ENCODE peak calls at places on chromosomes 12 and 14, in eight cellular contexts. One of them, this sample, is unnamed.

GRCh38 chr12:93889516-93890202 is 212.5 kb downstream of the CRADD start:
- DNase-seq in activated CD8-positive, alpha-beta memory T cell treated with anti-CD3 and anti-CD28 coated beads, Interleukin-2, amount 10 ng/mL, durations not matched to agents 7 days and 5 days: no peak
- DNase-seq in stimulated activated CD4-positive, alpha-beta T cell treated with anti-CD3 and anti-CD28 coated beads, Interleukin-4, amount 100 ng/mL, for 48 hours: no peak
- DNase-seq in psoas muscle: no peak
- DNase-seq in activated naive CD4-positive, alpha-beta T cell treated with anti-CD3 and anti-CD28 coated beads, Interleukin-2, amount 10 ng/mL, durations not matched to agents 7 days and 5 days: no peak
- DNase-seq in NCI-H2227 treated with DMSO at 0.1 percent for 48 hours: no peak
- DNase-seq in RPMI7951: no peak
- DNase-seq in AG09319: no peak
- DNase-seq in this sample: no peak

GRCh38 chr14:67133595-67134441 is 55.4 kb upstream of the GARIN2 start:
- DNase-seq in AG09319: no peak
- DNase-seq in activated naive CD4-positive, alpha-beta T cell treated with anti-CD3 and anti-CD28 coated beads, Interleukin-2, amount 10 ng/mL, durations not matched to agents 7 days and 5 days: no peak
- DNase-seq in psoas muscle: no peak
- DNase-seq in RPMI7951: no peak
- DNase-seq in stimulated activated CD4-positive, alpha-beta T cell treated with anti-CD3 and anti-CD28 coated beads, Interleukin-4, amount 100 ng/mL, for 48 hours: no peak
- DNase-seq in NCI-H2227 treated with DMSO at 0.1 percent for 48 hours: no peak
- DNase-seq in activated CD8-positive, alpha-beta memory T cell treated with anti-CD3 and anti-CD28 coated beads, Interleukin-2, amount 10 ng/mL, durations not matched to agents 7 days and 5 days: no peak
- DNase-seq in this sample: no peak

GRCh38 chr12:31650927-31651326 is 8.6 kb upstream of the ETFBKMT start:
- DNase-seq in stimulated activated CD4-positive, alpha-beta T cell treated with anti-CD3 and anti-CD28 coated beads, Interleukin-4, amount 100 ng/mL, for 48 hours: no peak
- DNase-seq in psoas muscle: no peak
- DNase-seq in activated CD8-positive, alpha-beta memory T cell treated with anti-CD3 and anti-CD28 coated beads, Interleukin-2, amount 10 ng/mL, durations not matched to agents 7 days and 5 days: no peak
- DNase-seq in RPMI7951: peak
- DNase-seq in activated naive CD4-positive, alpha-beta T cell treated with anti-CD3 and anti-CD28 coated beads, Interleukin-2, amount 10 ng/mL, durations not matched to agents 7 days and 5 days: no peak
- DNase-seq in NCI-H2227 treated with DMSO at 0.1 percent for 48 hours: no peak
- DNase-seq in AG09319: no peak
- DNase-seq in this sample: no peak

GRCh38 chr14:104795468-104795780 is at the start of gene AKT1:
- DNase-seq in AG09319: no peak
- DNase-seq in NCI-H2227 treated with DMSO at 0.1 percent for 48 hours: no peak
- DNase-seq in RPMI7951: no peak
- DNase-seq in activated naive CD4-positive, alpha-beta T cell treated with anti-CD3 and anti-CD28 coated beads, Interleukin-2, amount 10 ng/mL, durations not matched to agents 7 days and 5 days: no peak
- DNase-seq in psoas muscle: no peak
- DNase-seq in stimulated activated CD4-positive, alpha-beta T cell treated with anti-CD3 and anti-CD28 coated beads, Interleukin-4, amount 100 ng/mL, for 48 hours: no peak
- DNase-seq in activated CD8-positive, alpha-beta memory T cell treated with anti-CD3 and anti-CD28 coated beads, Interleukin-2, amount 10 ng/mL, durations not matched to agents 7 days and 5 days: no peak
- DNase-seq in this sample: no peak

GRCh38 chr14:66234411-66234810 is 251.8 kb upstream of the CCDC196 start:
- DNase-seq in RPMI7951: no peak
- DNase-seq in activated naive CD4-positive, alpha-beta T cell treated with anti-CD3 and anti-CD28 coated beads, Interleukin-2, amount 10 ng/mL, durations not matched to agents 7 days and 5 days: no peak
- DNase-seq in psoas muscle: no peak
- DNase-seq in NCI-H2227 treated with DMSO at 0.1 percent for 48 hours: no peak
- DNase-seq in activated CD8-positive, alpha-beta memory T cell treated with anti-CD3 and anti-CD28 coated beads, Interleukin-2, amount 10 ng/mL, durations not matched to agents 7 days and 5 days: no peak
- DNase-seq in stimulated activated CD4-positive, alpha-beta T cell treated with anti-CD3 and anti-CD28 coated beads, Interleukin-4, amount 100 ng/mL, for 48 hours: no peak
- DNase-seq in AG09319: no peak
- DNase-seq in this sample: no peak

GRCh38 chr12:57461904-57462306 is 2.3 kb downstream of the GLI1 start:
- DNase-seq in RPMI7951: no peak
- DNase-seq in activated naive CD4-positive, alpha-beta T cell treated with anti-CD3 and anti-CD28 coated beads, Interleukin-2, amount 10 ng/mL, durations not matched to agents 7 days and 5 days: no peak
- DNase-seq in stimulated activated CD4-positive, alpha-beta T cell treated with anti-CD3 and anti-CD28 coated beads, Interleukin-4, amount 100 ng/mL, for 48 hours: no peak
- DNase-seq in activated CD8-positive, alpha-beta memory T cell treated with anti-CD3 and anti-CD28 coated beads, Interleukin-2, amount 10 ng/mL, durations not matched to agents 7 days and 5 days: no peak
- DNase-seq in psoas muscle: no peak
- DNase-seq in AG09319: no peak
- DNase-seq in NCI-H2227 treated with DMSO at 0.1 percent for 48 hours: no peak
- DNase-seq in this sample: peak

GRCh38 chr12:83537428-83538053 is 850.8 kb downstream of the TMTC2 start:
- DNase-seq in stimulated activated CD4-positive, alpha-beta T cell treated with anti-CD3 and anti-CD28 coated beads, Interleukin-4, amount 100 ng/mL, for 48 hours: no peak
- DNase-seq in AG09319: no peak
- DNase-seq in activated naive CD4-positive, alpha-beta T cell treated with anti-CD3 and anti-CD28 coated beads, Interleukin-2, amount 10 ng/mL, durations not matched to agents 7 days and 5 days: no peak
- DNase-seq in psoas muscle: no peak
- DNase-seq in RPMI7951: no peak
- DNase-seq in activated CD8-positive, alpha-beta memory T cell treated with anti-CD3 and anti-CD28 coated beads, Interleukin-2, amount 10 ng/mL, durations not matched to agents 7 days and 5 days: no peak
- DNase-seq in NCI-H2227 treated with DMSO at 0.1 percent for 48 hours: no peak
- DNase-seq in this sample: no peak

GRCh38 chr14:72443991-72444431 is 449.9 kb downstream of the DPF3 start:
- DNase-seq in activated CD8-positive, alpha-beta memory T cell treated with anti-CD3 and anti-CD28 coated beads, Interleukin-2, amount 10 ng/mL, durations not matched to agents 7 days and 5 days: peak
- DNase-seq in AG09319: no peak
- DNase-seq in NCI-H2227 treated with DMSO at 0.1 percent for 48 hours: no peak
- DNase-seq in activated naive CD4-positive, alpha-beta T cell treated with anti-CD3 and anti-CD28 coated beads, Interleukin-2, amount 10 ng/mL, durations not matched to agents 7 days and 5 days: peak
- DNase-seq in psoas muscle: no peak
- DNase-seq in RPMI7951: no peak
- DNase-seq in stimulated activated CD4-positive, alpha-beta T cell treated with anti-CD3 and anti-CD28 coated beads, Interleukin-4, amount 100 ng/mL, for 48 hours: no peak
- DNase-seq in this sample: no peak

GRCh38 chr14:68333265-68333664 is 459.6 kb downstream of the ZFP36L1 start:
- DNase-seq in stimulated activated CD4-positive, alpha-beta T cell treated with anti-CD3 and anti-CD28 coated beads, Interleukin-4, amount 100 ng/mL, for 48 hours: no peak
- DNase-seq in RPMI7951: no peak
- DNase-seq in psoas muscle: no peak
- DNase-seq in activated naive CD4-positive, alpha-beta T cell treated with anti-CD3 and anti-CD28 coated beads, Interleukin-2, amount 10 ng/mL, durations not matched to agents 7 days and 5 days: no peak
- DNase-seq in AG09319: no peak
- DNase-seq in NCI-H2227 treated with DMSO at 0.1 percent for 48 hours: no peak
- DNase-seq in activated CD8-positive, alpha-beta memory T cell treated with anti-CD3 and anti-CD28 coated beads, Interleukin-2, amount 10 ng/mL, durations not matched to agents 7 days and 5 days: no peak
- DNase-seq in this sample: no peak

GRCh38 chr14:54806616-54807015 is 96.0 kb downstream of the GCH1 start:
- DNase-seq in psoas muscle: no peak
- DNase-seq in NCI-H2227 treated with DMSO at 0.1 percent for 48 hours: no peak
- DNase-seq in activated naive CD4-positive, alpha-beta T cell treated with anti-CD3 and anti-CD28 coated beads, Interleukin-2, amount 10 ng/mL, durations not matched to agents 7 days and 5 days: no peak
- DNase-seq in AG09319: no peak
- DNase-seq in stimulated activated CD4-positive, alpha-beta T cell treated with anti-CD3 and anti-CD28 coated beads, Interleukin-4, amount 100 ng/mL, for 48 hours: no peak
- DNase-seq in RPMI7951: no peak
- DNase-seq in activated CD8-positive, alpha-beta memory T cell treated with anti-CD3 and anti-CD28 coated beads, Interleukin-2, amount 10 ng/mL, durations not matched to agents 7 days and 5 days: no peak
- DNase-seq in this sample: no peak

GRCh38 chr12:111045941-111046340 is 125.6 kb upstream of the MYL2 start:
- DNase-seq in activated CD8-positive, alpha-beta memory T cell treated with anti-CD3 and anti-CD28 coated beads, Interleukin-2, amount 10 ng/mL, durations not matched to agents 7 days and 5 days: no peak
- DNase-seq in NCI-H2227 treated with DMSO at 0.1 percent for 48 hours: no peak
- DNase-seq in psoas muscle: no peak
- DNase-seq in activated naive CD4-positive, alpha-beta T cell treated with anti-CD3 and anti-CD28 coated beads, Interleukin-2, amount 10 ng/mL, durations not matched to agents 7 days and 5 days: no peak
- DNase-seq in RPMI7951: no peak
- DNase-seq in stimulated activated CD4-positive, alpha-beta T cell treated with anti-CD3 and anti-CD28 coated beads, Interleukin-4, amount 100 ng/mL, for 48 hours: no peak
- DNase-seq in AG09319: no peak
- DNase-seq in this sample: no peak

GRCh38 chr12:92290016-92290685 is 144.5 kb upstream of the BTG1 start:
- DNase-seq in activated CD8-positive, alpha-beta memory T cell treated with anti-CD3 and anti-CD28 coated beads, Interleukin-2, amount 10 ng/mL, durations not matched to agents 7 days and 5 days: no peak
- DNase-seq in psoas muscle: no peak
- DNase-seq in NCI-H2227 treated with DMSO at 0.1 percent for 48 hours: no peak
- DNase-seq in stimulated activated CD4-positive, alpha-beta T cell treated with anti-CD3 and anti-CD28 coated beads, Interleukin-4, amount 100 ng/mL, for 48 hours: no peak
- DNase-seq in RPMI7951: peak
- DNase-seq in activated naive CD4-positive, alpha-beta T cell treated with anti-CD3 and anti-CD28 coated beads, Interleukin-2, amount 10 ng/mL, durations not matched to agents 7 days and 5 days: no peak
- DNase-seq in AG09319: no peak
- DNase-seq in this sample: no peak

GRCh38 chr12:125256537-125256936 is 191.3 kb downstream of the AACS start:
- DNase-seq in psoas muscle: no peak
- DNase-seq in RPMI7951: no peak
- DNase-seq in NCI-H2227 treated with DMSO at 0.1 percent for 48 hours: no peak
- DNase-seq in activated CD8-positive, alpha-beta memory T cell treated with anti-CD3 and anti-CD28 coated beads, Interleukin-2, amount 10 ng/mL, durations not matched to agents 7 days and 5 days: no peak
- DNase-seq in stimulated activated CD4-positive, alpha-beta T cell treated with anti-CD3 and anti-CD28 coated beads, Interleukin-4, amount 100 ng/mL, for 48 hours: no peak
- DNase-seq in AG09319: no peak
- DNase-seq in activated naive CD4-positive, alpha-beta T cell treated with anti-CD3 and anti-CD28 coated beads, Interleukin-2, amount 10 ng/mL, durations not matched to agents 7 days and 5 days: no peak
- DNase-seq in this sample: no peak

GRCh38 chr14:34554540-34555250 is 15.2 kb upstream of the EAPP start:
- DNase-seq in AG09319: no peak
- DNase-seq in RPMI7951: peak
- DNase-seq in activated naive CD4-positive, alpha-beta T cell treated with anti-CD3 and anti-CD28 coated beads, Interleukin-2, amount 10 ng/mL, durations not matched to agents 7 days and 5 days: peak
- DNase-seq in NCI-H2227 treated with DMSO at 0.1 percent for 48 hours: no peak
- DNase-seq in activated CD8-positive, alpha-beta memory T cell treated with anti-CD3 and anti-CD28 coated beads, Interleukin-2, amount 10 ng/mL, durations not matched to agents 7 days and 5 days: peak
- DNase-seq in stimulated activated CD4-positive, alpha-beta T cell treated with anti-CD3 and anti-CD28 coated beads, Interleukin-4, amount 100 ng/mL, for 48 hours: no peak
- DNase-seq in psoas muscle: no peak
- DNase-seq in this sample: no peak

GRCh38 chr12:60197589-60197988 is 601.8 kb downstream of the SLC16A7 start:
- DNase-seq in RPMI7951: no peak
- DNase-seq in NCI-H2227 treated with DMSO at 0.1 percent for 48 hours: no peak
- DNase-seq in stimulated activated CD4-positive, alpha-beta T cell treated with anti-CD3 and anti-CD28 coated beads, Interleukin-4, amount 100 ng/mL, for 48 hours: no peak
- DNase-seq in AG09319: no peak
- DNase-seq in activated naive CD4-positive, alpha-beta T cell treated with anti-CD3 and anti-CD28 coated beads, Interleukin-2, amount 10 ng/mL, durations not matched to agents 7 days and 5 days: no peak
- DNase-seq in psoas muscle: no peak
- DNase-seq in activated CD8-positive, alpha-beta memory T cell treated with anti-CD3 and anti-CD28 coated beads, Interleukin-2, amount 10 ng/mL, durations not matched to agents 7 days and 5 days: no peak
- DNase-seq in this sample: no peak

GRCh38 chr12:865614-866013 is 83.9 kb downstream of the RAD52 start:
- DNase-seq in RPMI7951: no peak
- DNase-seq in activated CD8-positive, alpha-beta memory T cell treated with anti-CD3 and anti-CD28 coated beads, Interleukin-2, amount 10 ng/mL, durations not matched to agents 7 days and 5 days: no peak
- DNase-seq in stimulated activated CD4-positive, alpha-beta T cell treated with anti-CD3 and anti-CD28 coated beads, Interleukin-4, amount 100 ng/mL, for 48 hours: no peak
- DNase-seq in activated naive CD4-positive, alpha-beta T cell treated with anti-CD3 and anti-CD28 coated beads, Interleukin-2, amount 10 ng/mL, durations not matched to agents 7 days and 5 days: no peak
- DNase-seq in NCI-H2227 treated with DMSO at 0.1 percent for 48 hours: no peak
- DNase-seq in AG09319: no peak
- DNase-seq in psoas muscle: no peak
- DNase-seq in this sample: no peak

GRCh38 chr12:27213830-27214787 is 30.0 kb upstream of the STK38L start:
- DNase-seq in NCI-H2227 treated with DMSO at 0.1 percent for 48 hours: no peak
- DNase-seq in RPMI7951: no peak
- DNase-seq in AG09319: no peak
- DNase-seq in stimulated activated CD4-positive, alpha-beta T cell treated with anti-CD3 and anti-CD28 coated beads, Interleukin-4, amount 100 ng/mL, for 48 hours: no peak
- DNase-seq in psoas muscle: no peak
- DNase-seq in activated naive CD4-positive, alpha-beta T cell treated with anti-CD3 and anti-CD28 coated beads, Interleukin-2, amount 10 ng/mL, durations not matched to agents 7 days and 5 days: no peak
- DNase-seq in activated CD8-positive, alpha-beta memory T cell treated with anti-CD3 and anti-CD28 coated beads, Interleukin-2, amount 10 ng/mL, durations not matched to agents 7 days and 5 days: no peak
- DNase-seq in this sample: no peak

GRCh38 chr12:124949779-124950728 is 35.6 kb upstream of the UBC start:
- DNase-seq in AG09319: no peak
- DNase-seq in RPMI7951: no peak
- DNase-seq in NCI-H2227 treated with DMSO at 0.1 percent for 48 hours: no peak
- DNase-seq in activated CD8-positive, alpha-beta memory T cell treated with anti-CD3 and anti-CD28 coated beads, Interleukin-2, amount 10 ng/mL, durations not matched to agents 7 days and 5 days: no peak
- DNase-seq in psoas muscle: peak
- DNase-seq in activated naive CD4-positive, alpha-beta T cell treated with anti-CD3 and anti-CD28 coated beads, Interleukin-2, amount 10 ng/mL, durations not matched to agents 7 days and 5 days: no peak
- DNase-seq in stimulated activated CD4-positive, alpha-beta T cell treated with anti-CD3 and anti-CD28 coated beads, Interleukin-4, amount 100 ng/mL, for 48 hours: no peak
- DNase-seq in this sample: no peak

GRCh38 chr14:101071493-101071891 is 168.0 kb upstream of the RTL1 start:
- DNase-seq in RPMI7951: no peak
- DNase-seq in activated naive CD4-positive, alpha-beta T cell treated with anti-CD3 and anti-CD28 coated beads, Interleukin-2, amount 10 ng/mL, durations not matched to agents 7 days and 5 days: peak
- DNase-seq in psoas muscle: no peak
- DNase-seq in stimulated activated CD4-positive, alpha-beta T cell treated with anti-CD3 and anti-CD28 coated beads, Interleukin-4, amount 100 ng/mL, for 48 hours: no peak
- DNase-seq in NCI-H2227 treated with DMSO at 0.1 percent for 48 hours: no peak
- DNase-seq in AG09319: no peak
- DNase-seq in activated CD8-positive, alpha-beta memory T cell treated with anti-CD3 and anti-CD28 coated beads, Interleukin-2, amount 10 ng/mL, durations not matched to agents 7 days and 5 days: peak
- DNase-seq in this sample: no peak

GRCh38 chr14:20278414-20278813 is 27.3 kb downstream of the TTC5 start:
- DNase-seq in stimulated activated CD4-positive, alpha-beta T cell treated with anti-CD3 and anti-CD28 coated beads, Interleukin-4, amount 100 ng/mL, for 48 hours: no peak
- DNase-seq in activated naive CD4-positive, alpha-beta T cell treated with anti-CD3 and anti-CD28 coated beads, Interleukin-2, amount 10 ng/mL, durations not matched to agents 7 days and 5 days: no peak
- DNase-seq in RPMI7951: peak
- DNase-seq in activated CD8-positive, alpha-beta memory T cell treated with anti-CD3 and anti-CD28 coated beads, Interleukin-2, amount 10 ng/mL, durations not matched to agents 7 days and 5 days: no peak
- DNase-seq in psoas muscle: no peak
- DNase-seq in AG09319: no peak
- DNase-seq in NCI-H2227 treated with DMSO at 0.1 percent for 48 hours: no peak
- DNase-seq in this sample: no peak

GRCh38 chr12:91264178-91264577 is 81.6 kb upstream of the DCN start:
- DNase-seq in NCI-H2227 treated with DMSO at 0.1 percent for 48 hours: no peak
- DNase-seq in psoas muscle: no peak
- DNase-seq in stimulated activated CD4-positive, alpha-beta T cell treated with anti-CD3 and anti-CD28 coated beads, Interleukin-4, amount 100 ng/mL, for 48 hours: no peak
- DNase-seq in AG09319: no peak
- DNase-seq in activated naive CD4-positive, alpha-beta T cell treated with anti-CD3 and anti-CD28 coated beads, Interleukin-2, amount 10 ng/mL, durations not matched to agents 7 days and 5 days: no peak
- DNase-seq in activated CD8-positive, alpha-beta memory T cell treated with anti-CD3 and anti-CD28 coated beads, Interleukin-2, amount 10 ng/mL, durations not matched to agents 7 days and 5 days: no peak
- DNase-seq in RPMI7951: no peak
- DNase-seq in this sample: no peak

GRCh38 chr12:100755186-100755585 is 39.4 kb upstream of the ANO4 start:
- DNase-seq in stimulated activated CD4-positive, alpha-beta T cell treated with anti-CD3 and anti-CD28 coated beads, Interleukin-4, amount 100 ng/mL, for 48 hours: no peak
- DNase-seq in NCI-H2227 treated with DMSO at 0.1 percent for 48 hours: no peak
- DNase-seq in activated CD8-positive, alpha-beta memory T cell treated with anti-CD3 and anti-CD28 coated beads, Interleukin-2, amount 10 ng/mL, durations not matched to agents 7 days and 5 days: no peak
- DNase-seq in activated naive CD4-positive, alpha-beta T cell treated with anti-CD3 and anti-CD28 coated beads, Interleukin-2, amount 10 ng/mL, durations not matched to agents 7 days and 5 days: no peak
- DNase-seq in psoas muscle: no peak
- DNase-seq in RPMI7951: no peak
- DNase-seq in AG09319: no peak
- DNase-seq in this sample: no peak